ENCODE peak calls at places on chromosome 13, in six cellular contexts. D is stimulated activated CD8-positive, alpha-beta memory T cell treated with anti-CD3 and anti-CD28 coated beads, Interleukin-7, amount 100 ng/mL, for 1 hour; B is left lung; P is fibroblast of mammary gland; S is NCI-H69; X is CD4-positive, alpha-beta T cell. T is an unnamed sample.

GRCh38 chr13:91185294-91185863 is 162.1 kb upstream of the MIR17HG start:
- DNase-seq in S (peak; percentile 62), X (no peak), P (peak; percentile 10), D (no peak), B (no peak), T (no peak)

GRCh38 chr13:29905845-29906244 is 55.4 kb upstream of the UBL3 start:
- DNase-seq in S (peak; percentile 37), B (no peak), D (no peak), X (no peak), P (peak; percentile 68), T (no peak)

GRCh38 chr13:23572836-23573235 is 2.6 kb downstream of the TNFRSF19 start:
- DNase-seq in X (no peak), B (no peak), S (no peak), P (no peak), D (no peak), T (no peak)

GRCh38 chr13:110525328-110526319 is 35.9 kb downstream of the RAB20 start:
- DNase-seq in P (no peak), B (peak; percentile 83), S (peak; percentile 76), D (no peak), X (no peak), T (no peak)

GRCh38 chr13:31011193-31011860 is 78.9 kb downstream of the TEX26 start:
- DNase-seq in X (no peak), P (no peak), B (no peak), D (no peak), S (peak; percentile 72), T (no peak)

GRCh38 chr13:75366380-75367280 is 115.3 kb downstream of the TBC1D4 start:
- DNase-seq in S (no peak), P (no peak), X (no peak), D (no peak), B (no peak), T (no peak)

GRCh38 chr13:36528105-36528504 is 95.8 kb downstream of the CCNA1 start:
- DNase-seq in B (no peak), X (no peak), P (no peak), D (no peak), S (no peak), T (no peak)

GRCh38 chr13:33318037-33318436 is 32.5 kb upstream of the STARD13 start:
- DNase-seq in B (no peak), D (no peak), X (no peak), S (no peak), P (peak; percentile 18), T (no peak)

GRCh38 chr13:65724261-65724660 is 1505.9 kb downstream of the PCDH9 start:
- DNase-seq in P (peak; percentile 54), D (no peak), X (no peak), B (no peak), S (no peak), T (no peak)